ENCODE peak calls at places on chromosome 1, in seven cellular contexts. W is foreskin fibroblast, N is NCI-H2227 treated with DMSO at 0.1 percent for 48 hours, U is left cardiac atrium, O is fibroblast of mammary gland, D is nephron progenitor cell, K is T-cell. M is an unnamed sample.

GRCh38 chr1:63073530-63074306 is 248.6 kb upstream of the FOXD3 start:
- DNase-seq in K (no peak), O (no peak), U (no peak), N (no peak), W (peak), D (no peak), M (no peak)

GRCh38 chr1:40901886-40902633 is 39.9 kb upstream of the CITED4 start:
- DNase-seq in N (no peak), W (peak), U (peak), D (no peak), O (peak), K (no peak), M (peak)

GRCh38 chr1:56838726-56839125 is 15.9 kb upstream of the C8A start:
- DNase-seq in U (no peak), K (no peak), N (no peak), D (no peak), W (peak), O (peak), M (no peak)

GRCh38 chr1:243946946-243947345 is 96.9 kb upstream of the AKT3 start:
- DNase-seq in O (peak), U (no peak), K (peak), W (peak), N (no peak), D (no peak), M (no peak)

GRCh38 chr1:20248954-20249612 is 41.6 kb upstream of the VWA5B1 start:
- DNase-seq in K (peak), N (peak), D (no peak), U (no peak), W (no peak), O (no peak), M (no peak)

GRCh38 chr1:78712467-78712866 is 62.8 kb downstream of the IFI44 start:
- DNase-seq in O (no peak), D (no peak), U (no peak), K (no peak), W (no peak), N (no peak), M (no peak)

GRCh38 chr1:222844108-222844779 is 29.4 kb downstream of the DISP1 start:
- DNase-seq in N (no peak), K (no peak), U (no peak), O (peak), D (no peak), W (peak), M (no peak)

GRCh38 chr1:153985984-153986761 is at the start of gene RAB13:
- DNase-seq in K (no peak), N (peak), D (peak), O (peak), W (peak), U (peak), M (peak)

GRCh38 chr1:229318056-229318455 is 24.8 kb downstream of the CCSAP start:
- DNase-seq in N (no peak), K (no peak), W (peak), O (no peak), U (no peak), D (no peak), M (no peak)

GRCh38 chr1:237702161-237702560 is 188.6 kb downstream of the ZP4 start:
- DNase-seq in O (no peak), D (no peak), K (no peak), W (no peak), N (no peak), U (no peak), M (no peak)

GRCh38 chr1:228402638-228403025 is 4.0 kb downstream of the TRIM11 start:
- DNase-seq in W (no peak), O (no peak), K (no peak), U (no peak), D (no peak), N (no peak), M (no peak)

GRCh38 chr1:183279835-183280234 is 93.8 kb downstream of the LAMC2 start:
- DNase-seq in N (no peak), D (no peak), O (peak), K (no peak), U (peak), W (peak), M (no peak)

GRCh38 chr1:53959664-53960250 is 13.6 kb downstream of the LRRC42 start:
- DNase-seq in D (no peak), U (no peak), O (no peak), N (no peak), W (no peak), K (no peak), M (no peak)

GRCh38 chr1:110501725-110502124 is 17.2 kb downstream of the KCNA10 start:
- DNase-seq in U (no peak), K (no peak), N (no peak), O (no peak), W (no peak), D (no peak), M (no peak)

GRCh38 chr1:6162773-6163172 is 17.3 kb downstream of the CHD5 start:
- DNase-seq in O (no peak), W (no peak), N (no peak), D (no peak), K (no peak), U (no peak), M (no peak)

GRCh38 chr1:156920233-156921052 is at the start of gene LRRC71:
- DNase-seq in K (peak), D (peak), O (peak), N (no peak), U (peak), W (peak), M (peak)